ENCODE peak calls at places on chromosomes 4 and X, in four cellular contexts. K is amniotic epithelial cell, F is NCI-H1092 treated with DMSO at 0.1 percent for 48 hours, O is iris pigment epithelial cell. H is an unnamed sample.

GRCh38 chr4:157886650-157887049 is 286.2 kb downstream of the GASK1B start:
- DNase-seq in K (no peak), O (no peak), F (no peak), H (no peak)

GRCh38 chrX:119853449-119853848 is 686 bp upstream of the UPF3B start:
- DNase-seq in O (no peak), F (no peak), K (no peak), H (no peak)

GRCh38 chr4:84050014-84050413 is 449.1 kb downstream of the NKX6-1 start:
- DNase-seq in K (no peak), F (no peak), O (no peak), H (no peak)

GRCh38 chr4:15779336-15779735 is 1.2 kb downstream of the CD38 start:
- DNase-seq in K (peak; percentile 81), O (peak; percentile 74), F (no peak), H (peak; percentile 37)

GRCh38 chr4:174578366-174578765 is 56.1 kb upstream of the HPGD start:
- DNase-seq in K (peak; percentile 32), O (peak; percentile 64), F (no peak), H (no peak)

GRCh38 chrX:121763671-121764070 is 716.3 kb downstream of the GLUD2 start:
- DNase-seq in F (no peak), O (no peak), K (no peak), H (no peak)

GRCh38 chrX:133792198-133792953 is 193.0 kb downstream of the GPC3 start:
- DNase-seq in F (peak; percentile 88), K (peak; percentile 47), O (peak; percentile 67), H (no peak)

GRCh38 chrX:20594985-20595384 is 328.3 kb upstream of the RPS6KA3 start:
- DNase-seq in K (peak; percentile 24), O (no peak), F (no peak), H (no peak)

GRCh38 chr4:8504279-8505007 is 63.9 kb downstream of the TRMT44 start:
- DNase-seq in O (no peak), F (peak; percentile 69), K (no peak), H (no peak)

GRCh38 chr4:89997171-89997704 is 102.6 kb downstream of the MMRN1 start:
- DNase-seq in F (no peak), K (no peak), O (no peak), H (no peak)

GRCh38 chr4:138949866-138950265 is 65.7 kb upstream of the NOCT start:
- DNase-seq in O (no peak), F (no peak), K (no peak), H (no peak)

GRCh38 chr4:65791807-65792308 is 121.6 kb upstream of the EPHA5 start:
- DNase-seq in O (peak; percentile 39), F (no peak), K (peak; percentile 26), H (no peak)

GRCh38 chrX:2408856-2409255 is 91.9 kb downstream of the DHRSX start:
- DNase-seq in O (no peak), F (no peak), K (no peak), H (no peak)

GRCh38 chr4:98996056-98996941 is 778 bp downstream of the METAP1 start:
- DNase-seq in O (peak; percentile 61), K (peak; percentile 27), F (peak; percentile 48), H (no peak)

GRCh38 chr4:175671491-175671934 is 140.6 kb downstream of the GPM6A start:
- DNase-seq in F (no peak), K (no peak), O (peak; percentile 3), H (no peak)

GRCh38 chr4:76589872-76590846 is 155.1 kb downstream of the SHROOM3 start:
- DNase-seq in O (peak; percentile 98), K (peak; percentile 95), F (no peak), H (peak; percentile 86)

GRCh38 chrX:40326186-40326965 is 228.6 kb upstream of the BCOR start:
- DNase-seq in O (no peak), K (no peak), F (no peak), H (no peak)

GRCh38 chr4:31918891-31919290 is 1198.7 kb downstream of the PCDH7 start:
- DNase-seq in O (no peak), F (no peak), K (peak; percentile 95), H (no peak)

GRCh38 chrX:152299787-152300186 is 151.3 kb downstream of the GABRA3 start:
- DNase-seq in F (no peak), K (no peak), O (no peak), H (no peak)

GRCh38 chr4:26322349-26322748 is 1.5 kb downstream of the RBPJ start:
- DNase-seq in K (no peak), F (no peak), O (no peak), H (no peak)

GRCh38 chrX:52983526-52983925 is 25.2 kb upstream of the FAM156A start:
- DNase-seq in F (no peak), K (no peak), O (no peak), H (no peak)

GRCh38 chr4:5780831-5781480 is 70.0 kb downstream of the EVC start:
- DNase-seq in F (no peak), O (peak; percentile 59), K (peak; percentile 72), H (no peak)

GRCh38 chrX:118497180-118497814 is 1.7 kb downstream of the DOCK11 start:
- DNase-seq in F (no peak), O (no peak), K (no peak), H (no peak)